ENCODE peak calls at places on chromosomes 7 and 10, in four cellular contexts. One of them, this sample, is unnamed.

GRCh38 chr10:59588791-59589190 is 120.9 kb downstream of the SLC16A9 start:
- DNase-seq in GM10248: no peak
- DNase-seq in AG04450: no peak
- DNase-seq in left lung: no peak
- DNase-seq in this sample: no peak

GRCh38 chr10:61336831-61337230 is 116.3 kb downstream of the TMEM26 start:
- DNase-seq in left lung: no peak
- DNase-seq in AG04450: no peak
- DNase-seq in GM10248: no peak
- DNase-seq in this sample: no peak

GRCh38 chr10:124529661-124530214 is 68.1 kb downstream of the LHPP start:
- DNase-seq in AG04450: no peak
- DNase-seq in GM10248: no peak
- DNase-seq in left lung: peak
- DNase-seq in this sample: peak

GRCh38 chr10:102235598-102235920 is 5.8 kb downstream of the PITX3 start:
- DNase-seq in GM10248: no peak
- DNase-seq in left lung: no peak
- DNase-seq in AG04450: no peak
- DNase-seq in this sample: no peak

GRCh38 chr7:12093365-12093764 is 117.7 kb upstream of the TMEM106B start:
- DNase-seq in AG04450: no peak
- DNase-seq in left lung: no peak
- DNase-seq in GM10248: no peak
- DNase-seq in this sample: no peak

GRCh38 chr7:131605280-131605878 is 49.0 kb upstream of the PODXL start:
- DNase-seq in GM10248: no peak
- DNase-seq in AG04450: no peak
- DNase-seq in left lung: no peak
- DNase-seq in this sample: no peak

GRCh38 chr7:105131033-105131656 is 117.1 kb downstream of the KMT2E start:
- DNase-seq in GM10248: peak
- DNase-seq in left lung: no peak
- DNase-seq in AG04450: no peak
- DNase-seq in this sample: no peak

GRCh38 chr10:34319197-34319846 is 495.8 kb downstream of the PARD3 start:
- DNase-seq in AG04450: peak
- DNase-seq in left lung: no peak
- DNase-seq in GM10248: no peak
- DNase-seq in this sample: no peak

GRCh38 chr10:4276151-4276550 is 491.1 kb upstream of the KLF6 start:
- DNase-seq in GM10248: no peak
- DNase-seq in AG04450: no peak
- DNase-seq in left lung: no peak
- DNase-seq in this sample: no peak

GRCh38 chr10:101639141-101639900 is 51.2 kb downstream of the DPCD start:
- DNase-seq in GM10248: no peak
- DNase-seq in AG04450: no peak
- DNase-seq in left lung: no peak
- DNase-seq in this sample: no peak

GRCh38 chr10:86953747-86954680 is 3.4 kb downstream of the MMRN2 start:
- DNase-seq in AG04450: no peak
- DNase-seq in left lung: no peak
- DNase-seq in GM10248: no peak
- DNase-seq in this sample: peak

GRCh38 chr7:120586561-120586960 is 271.4 kb downstream of the TSPAN12 start:
- DNase-seq in AG04450: no peak
- DNase-seq in GM10248: no peak
- DNase-seq in left lung: no peak
- DNase-seq in this sample: no peak

GRCh38 chr7:158802535-158803199 is 26.6 kb downstream of the ESYT2 start:
- DNase-seq in GM10248: no peak
- DNase-seq in left lung: no peak
- DNase-seq in AG04450: no peak
- DNase-seq in this sample: no peak

GRCh38 chr10:6445671-6446278 is 134.3 kb downstream of the PRKCQ start:
- DNase-seq in GM10248: peak
- DNase-seq in left lung: no peak
- DNase-seq in AG04450: peak
- DNase-seq in this sample: peak

GRCh38 chr10:1527951-1528350 is 209.4 kb downstream of the ADARB2 start:
- DNase-seq in left lung: no peak
- DNase-seq in AG04450: no peak
- DNase-seq in GM10248: no peak
- DNase-seq in this sample: no peak

GRCh38 chr10:103837370-103838094 is 17.8 kb downstream of the SH3PXD2A start:
- DNase-seq in AG04450: no peak
- DNase-seq in GM10248: no peak
- DNase-seq in left lung: no peak
- DNase-seq in this sample: no peak

GRCh38 chr10:21487416-21488180 is 37.9 kb downstream of the SKIDA1 start:
- DNase-seq in AG04450: no peak
- DNase-seq in GM10248: no peak
- DNase-seq in left lung: no peak
- DNase-seq in this sample: no peak

GRCh38 chr7:95191793-95192192 is 132.5 kb downstream of the PON1 start:
- DNase-seq in left lung: no peak
- DNase-seq in AG04450: no peak
- DNase-seq in GM10248: no peak
- DNase-seq in this sample: no peak

DNA sequence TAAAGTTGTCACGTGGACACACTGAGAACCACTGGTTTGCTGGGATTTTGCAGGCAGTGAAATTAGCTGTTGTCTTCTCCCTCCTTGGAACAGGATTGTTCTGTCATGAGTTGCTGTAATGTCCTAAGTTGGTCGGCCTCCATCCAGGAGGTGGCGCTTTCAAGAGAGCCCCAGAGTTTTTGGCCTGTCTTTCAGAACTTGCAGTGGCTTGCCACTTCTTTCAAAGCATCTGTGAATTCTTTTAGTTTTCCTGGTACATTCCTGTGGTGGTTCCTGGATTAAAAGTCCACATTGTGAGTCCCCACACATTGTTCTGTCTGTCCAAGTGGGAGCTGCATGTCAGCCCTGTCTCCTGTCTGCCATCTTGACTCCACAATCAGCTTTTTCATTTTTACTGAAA is 133.8 kb downstream of the PON1 start:
- DNase-seq in left lung: no peak
- DNase-seq in GM10248: no peak
- DNase-seq in AG04450: no peak
- DNase-seq in this sample: no peak
- TF ChIP-seq CTCF in left lung: no peak
- TF ChIP-seq CTCF in GM10248: no peak
- TF ChIP-seq CTCF in AG04450: peak
- TF ChIP-seq CTCF in this sample: no peak

GRCh38 chr7:76358053-76358477 is 726 bp downstream of the YWHAG start:
- DNase-seq in left lung: peak
- DNase-seq in AG04450: no peak
- DNase-seq in GM10248: no peak
- DNase-seq in this sample: no peak

GRCh38 chr7:76354981-76355730 is 3.6 kb downstream of the YWHAG start:
- DNase-seq in AG04450: no peak
- DNase-seq in left lung: no peak
- DNase-seq in GM10248: no peak
- DNase-seq in this sample: no peak

GRCh38 chr7:76357379-76358052 is 1.3 kb downstream of the YWHAG start:
- DNase-seq in GM10248: no peak
- DNase-seq in AG04450: no peak
- DNase-seq in left lung: no peak
- DNase-seq in this sample: no peak

GRCh38 chr7:76356115-76356514 is 2.7 kb downstream of the YWHAG start:
- DNase-seq in left lung: no peak
- DNase-seq in AG04450: no peak
- DNase-seq in GM10248: no peak
- DNase-seq in this sample: no peak

DNA sequence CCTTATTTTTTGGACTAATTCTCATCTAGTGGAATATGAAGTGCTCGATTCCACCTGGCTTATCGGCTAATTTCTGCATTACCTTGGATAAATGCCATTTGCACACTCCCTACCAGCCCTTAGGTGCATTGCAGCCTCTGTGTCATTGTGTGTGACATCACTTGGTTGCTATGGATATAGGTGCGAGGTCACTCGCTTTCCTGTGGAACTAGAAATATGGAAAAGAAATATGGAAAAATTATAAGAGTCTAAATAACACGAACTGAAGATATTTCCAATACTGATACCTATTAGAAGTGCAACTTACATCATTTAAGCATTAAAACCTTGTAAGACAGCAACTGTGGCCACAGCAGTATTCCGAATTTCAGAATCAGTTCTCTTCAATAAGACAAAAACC is 2.0 kb downstream of the YWHAG start:
- DNase-seq in GM10248: no peak
- DNase-seq in left lung: no peak
- DNase-seq in AG04450: no peak
- DNase-seq in this sample: no peak
- TF ChIP-seq CTCF in GM10248: no peak
- TF ChIP-seq CTCF in left lung: no peak
- TF ChIP-seq CTCF in AG04450: no peak
- TF ChIP-seq CTCF in this sample: no peak

DNA sequence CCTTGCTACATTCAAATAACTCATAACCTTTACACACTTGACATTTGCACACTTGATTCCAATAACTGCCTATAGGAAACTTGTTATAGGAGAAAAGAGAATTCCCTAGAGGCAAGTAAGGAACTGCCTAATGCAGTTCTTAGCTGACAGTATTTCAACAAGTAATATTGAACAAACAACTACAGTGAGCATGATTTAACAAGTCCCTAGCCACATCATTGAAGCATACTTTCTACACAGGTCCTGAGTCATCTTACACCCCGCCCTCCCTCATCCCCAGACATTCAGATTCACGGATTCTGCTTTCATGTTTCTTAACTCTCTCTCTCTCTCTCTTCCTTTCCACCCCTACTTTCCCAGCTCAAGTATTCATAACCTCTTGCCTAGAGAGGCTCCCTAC is 153.5 kb downstream of the LSM5 start:
- DNase-seq in left lung: no peak
- DNase-seq in AG04450: no peak
- DNase-seq in GM10248: no peak
- DNase-seq in this sample: no peak
- TF ChIP-seq CTCF in left lung: no peak
- TF ChIP-seq CTCF in AG04450: no peak
- TF ChIP-seq CTCF in GM10248: no peak
- TF ChIP-seq CTCF in this sample: no peak

DNA sequence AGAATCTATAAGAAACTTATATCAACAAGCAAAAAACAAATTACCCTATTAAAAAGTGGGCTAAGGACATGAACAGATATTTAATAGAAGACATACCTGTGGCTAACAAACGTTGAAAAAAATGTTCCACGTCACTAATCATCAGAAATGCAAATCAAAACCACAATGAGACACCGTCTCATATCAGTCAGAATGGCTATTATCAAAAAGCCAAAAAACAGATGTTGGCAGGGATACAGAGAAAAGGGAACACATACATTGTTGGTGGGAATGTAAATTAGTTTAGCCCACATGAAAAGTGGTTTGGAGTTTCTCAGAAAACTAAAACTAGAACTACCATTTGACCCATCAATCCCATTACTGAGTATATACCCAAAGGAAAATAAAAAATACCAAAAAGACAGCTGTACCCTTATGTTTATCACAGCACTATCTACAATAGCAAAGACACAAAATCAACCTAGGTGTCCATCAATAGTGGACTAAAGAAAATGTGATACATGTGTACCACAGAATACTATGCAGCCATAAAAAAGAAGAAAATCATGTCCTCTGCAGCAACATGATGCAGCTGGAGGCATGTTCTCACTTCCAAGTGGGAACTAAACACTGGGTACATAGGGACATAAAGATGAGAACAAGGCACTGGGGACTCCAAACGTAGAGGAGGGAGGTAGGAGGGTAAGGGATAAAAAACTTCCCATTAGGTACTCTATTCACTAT is 83.8 kb upstream of the TMEM168 start:
- DNase-seq in GM10248: no peak
- DNase-seq in AG04450: no peak
- DNase-seq in left lung: no peak
- DNase-seq in this sample: no peak
- TF ChIP-seq CTCF in GM10248: no peak
- TF ChIP-seq CTCF in AG04450: no peak
- TF ChIP-seq CTCF in left lung: no peak
- TF ChIP-seq CTCF in this sample: no peak

GRCh38 chr7:32072397-32072796 is 2.2 kb upstream of the PDE1C start:
- DNase-seq in GM10248: no peak
- DNase-seq in AG04450: no peak
- DNase-seq in left lung: no peak
- DNase-seq in this sample: no peak

GRCh38 chr7:32070406-32071360 is at the start of gene PDE1C:
- DNase-seq in GM10248: no peak
- DNase-seq in AG04450: no peak
- DNase-seq in left lung: peak
- DNase-seq in this sample: peak

GRCh38 chr7:32073533-32073932 is 3.3 kb upstream of the PDE1C start:
- DNase-seq in AG04450: no peak
- DNase-seq in left lung: no peak
- DNase-seq in GM10248: no peak
- DNase-seq in this sample: no peak

GRCh38 chr7:32070051-32070405 is 179 bp downstream of the PDE1C start:
- DNase-seq in GM10248: no peak
- DNase-seq in AG04450: no peak
- DNase-seq in left lung: no peak
- DNase-seq in this sample: no peak

GRCh38 chr7:32071466-32072091 is 1.4 kb upstream of the PDE1C start:
- DNase-seq in GM10248: no peak
- DNase-seq in left lung: no peak
- DNase-seq in AG04450: no peak
- DNase-seq in this sample: no peak
- TF ChIP-seq CTCF in GM10248: no peak
- TF ChIP-seq CTCF in left lung: no peak
- TF ChIP-seq CTCF in AG04450: no peak
- TF ChIP-seq CTCF in this sample: no peak

DNA sequence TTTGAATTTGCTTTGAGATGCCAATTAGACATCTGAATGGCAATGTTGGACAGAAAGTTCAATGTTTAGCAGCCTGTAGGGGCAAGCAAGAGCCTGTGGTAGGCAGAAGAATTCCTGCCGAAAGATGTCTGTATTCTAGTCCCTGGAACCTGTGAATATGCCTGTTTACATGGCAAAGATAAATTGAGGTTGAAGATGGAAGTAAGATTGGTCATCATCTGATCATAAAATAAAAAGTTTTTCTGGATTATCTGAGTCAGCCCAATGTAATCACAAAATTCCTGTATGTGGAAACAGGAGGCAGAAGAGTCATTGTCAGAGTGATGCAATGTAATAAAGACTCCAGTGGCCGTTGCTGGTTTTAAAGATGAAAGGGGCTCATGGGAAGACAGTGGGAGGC is 430.5 kb downstream of the MDFIC start:
- DNase-seq in left lung: no peak
- DNase-seq in GM10248: no peak
- DNase-seq in AG04450: peak
- DNase-seq in this sample: no peak
- TF ChIP-seq CTCF in left lung: no peak
- TF ChIP-seq CTCF in GM10248: no peak
- TF ChIP-seq CTCF in AG04450: peak
- TF ChIP-seq CTCF in this sample: no peak

This sample was measured in glutamatergic neuron.